ENCODE peak calls at places on chromosomes 13 and 19, in ten cellular contexts. X is T-cell, Q is progenitor cell of endocrine pancreas, R is heart left ventricle, F is activated B cell treated with CpG ODN at 0.5 μM for 24 hours, O is KG1, W is left lung, D is IMR-90, J is T-helper 17 cell, Z is NCI-H460. G is an unnamed sample.

GRCh38 chr13:18965347-18965855 is 216.2 kb downstream of the TUBA3C start:
- DNase-seq in X (no peak), Q (no peak), R (no peak), F (no peak), O (no peak), W (no peak), D (no peak), J (no peak), Z (no peak), G (no peak)

GRCh38 chr19:35284153-35285140 is 2.1 kb downstream of the HAMP start:
- DNase-seq in X (no peak), Q (no peak), R (no peak), F (no peak), O (no peak), W (no peak), D (no peak), J (no peak), Z (no peak), G (no peak)

GRCh38 chr19:44647144-44647543 is 3.4 kb downstream of the PVR start:
- DNase-seq in X (no peak), Q (no peak), R (no peak), F (no peak), O (no peak), W (no peak), D (no peak), J (no peak), Z (no peak), G (no peak)

GRCh38 chr19:4609878-4610511 is 29.3 kb upstream of the TNFAIP8L1 start:
- DNase-seq in X (no peak), Q (no peak), R (peak; percentile 83), F (no peak), O (peak; percentile 56), W (peak; percentile 36), D (no peak), J (no peak), Z (no peak), G (no peak)

GRCh38 chr19:6828698-6829633 is 56.5 kb downstream of the VAV1 start:
- DNase-seq in X (no peak), Q (no peak), R (no peak), F (no peak), O (no peak), W (no peak), D (no peak), J (no peak), Z (peak; percentile 59), G (peak; percentile 87)

GRCh38 chr13:113882266-113882627 is 18.4 kb upstream of the GAS6 start:
- DNase-seq in X (no peak), Q (no peak), R (peak; percentile 84), F (no peak), O (no peak), W (no peak), D (no peak), J (no peak), Z (no peak), G (no peak)

GRCh38 chr19:30171795-30172642 is 200.2 kb upstream of the ZNF536 start:
- DNase-seq in X (no peak), Q (no peak), R (no peak), F (no peak), O (no peak), W (no peak), D (no peak), J (no peak), Z (no peak), G (peak; percentile 71)

GRCh38 chr19:2186071-2186846 is 22.5 kb downstream of the DOT1L start:
- DNase-seq in X (no peak), Q (no peak), R (peak; percentile 87), F (no peak), O (no peak), W (peak; percentile 77), D (peak; percentile 95), J (no peak), Z (no peak), G (no peak)

GRCh38 chr13:29963086-29963485 is 112.7 kb upstream of the UBL3 start:
- DNase-seq in X (no peak), Q (no peak), R (no peak), F (no peak), O (no peak), W (no peak), D (no peak), J (no peak), Z (no peak), G (no peak)

GRCh38 chr13:20654156-20654555 is 49.3 kb upstream of the IL17D start:
- DNase-seq in X (no peak), Q (no peak), R (no peak), F (no peak), O (no peak), W (no peak), D (peak; percentile 53), J (no peak), Z (no peak), G (no peak)

GRCh38 chr13:98291658-98292057 is 114.6 kb upstream of the RNF113B start:
- DNase-seq in X (no peak), Q (no peak), R (no peak), F (no peak), O (no peak), W (no peak), D (no peak), J (no peak), Z (no peak), G (no peak)

GRCh38 chr13:74487091-74487722 is 353.0 kb upstream of the KLF12 start:
- DNase-seq in X (no peak), Q (no peak), R (no peak), F (no peak), O (no peak), W (no peak), D (no peak), J (no peak), Z (no peak), G (no peak)

GRCh38 chr19:42253245-42254082 is 1.5 kb downstream of the ERF start:
- DNase-seq in X (peak; percentile 50), Q (peak; percentile 69), R (peak; percentile 79), F (peak; percentile 71), O (no peak), W (peak; percentile 71), D (peak; percentile 26), J (peak; percentile 63), Z (no peak), G (no peak)

GRCh38 chr13:35833571-35834305 is 297.4 kb downstream of the DCLK1 start:
- DNase-seq in X (no peak), Q (no peak), R (no peak), F (no peak), O (no peak), W (no peak), D (no peak), J (no peak), Z (no peak), G (no peak)

GRCh38 chr19:17777840-17778620 is 16.9 kb upstream of the B3GNT3 start:
- DNase-seq in X (no peak), Q (no peak), R (peak; percentile 82), F (peak; percentile 49), O (no peak), W (peak; percentile 82), D (peak; percentile 10), J (no peak), Z (peak; percentile 63), G (no peak)

GRCh38 chr19:1076951-1077350 is 10.0 kb downstream of the ARHGAP45 start:
- DNase-seq in X (peak; percentile 95), Q (no peak), R (peak; percentile 88), F (peak; percentile 84), O (peak; percentile 81), W (peak; percentile 86), D (no peak), J (peak; percentile 81), Z (no peak), G (no peak)

GRCh38 chr19:53980553-53981407 is 10.7 kb upstream of the CACNG6 start:
- DNase-seq in X (no peak), Q (no peak), R (no peak), F (no peak), O (no peak), W (no peak), D (peak; percentile 19), J (no peak), Z (peak; percentile 86), G (no peak)

G was measured in mesenteric fat pad.